ENCODE peak calls at places on chromosomes 16 and 17, in eight cellular contexts. One of them, this sample, is unnamed.

GRCh38 chr16:75224281-75224680 is 5.5 kb downstream of the CTRB1 start:
- DNase-seq in stimulated activated CD8-positive, alpha-beta memory T cell treated with anti-CD3 and anti-CD28 coated beads, Interleukin-15, amount 100 ng/mL, for 48 hours: no peak
- DNase-seq in mesothelial cell of epicardium: no peak
- DNase-seq in mucosa of descending colon: no peak
- DNase-seq in WTC11: no peak
- DNase-seq in AG20443: peak
- DNase-seq in frontal cortex: no peak
- DNase-seq in NCI-H510A treated with DMSO at 0.1 percent for 48 hours: no peak
- DNase-seq in this sample: no peak

GRCh38 chr16:58299757-58300349 is 5.0 kb upstream of the PRSS54 start:
- DNase-seq in WTC11: peak
- DNase-seq in mesothelial cell of epicardium: no peak
- DNase-seq in stimulated activated CD8-positive, alpha-beta memory T cell treated with anti-CD3 and anti-CD28 coated beads, Interleukin-15, amount 100 ng/mL, for 48 hours: peak
- DNase-seq in AG20443: no peak
- DNase-seq in frontal cortex: no peak
- DNase-seq in NCI-H510A treated with DMSO at 0.1 percent for 48 hours: no peak
- DNase-seq in mucosa of descending colon: no peak
- DNase-seq in this sample: peak

GRCh38 chr16:67277294-67277998 is 1.9 kb upstream of the PLEKHG4 start:
- DNase-seq in frontal cortex: no peak
- DNase-seq in mucosa of descending colon: peak
- DNase-seq in stimulated activated CD8-positive, alpha-beta memory T cell treated with anti-CD3 and anti-CD28 coated beads, Interleukin-15, amount 100 ng/mL, for 48 hours: peak
- DNase-seq in WTC11: no peak
- DNase-seq in mesothelial cell of epicardium: no peak
- DNase-seq in NCI-H510A treated with DMSO at 0.1 percent for 48 hours: no peak
- DNase-seq in AG20443: peak
- DNase-seq in this sample: peak

GRCh38 chr17:62824290-62825135 is 16.4 kb upstream of the MARCHF10 start:
- DNase-seq in stimulated activated CD8-positive, alpha-beta memory T cell treated with anti-CD3 and anti-CD28 coated beads, Interleukin-15, amount 100 ng/mL, for 48 hours: no peak
- DNase-seq in NCI-H510A treated with DMSO at 0.1 percent for 48 hours: no peak
- DNase-seq in mesothelial cell of epicardium: no peak
- DNase-seq in WTC11: no peak
- DNase-seq in mucosa of descending colon: no peak
- DNase-seq in AG20443: peak
- DNase-seq in frontal cortex: no peak
- DNase-seq in this sample: peak

GRCh38 chr16:500699-501098 is 26.8 kb upstream of the CAPN15 start:
- DNase-seq in AG20443: no peak
- DNase-seq in mucosa of descending colon: no peak
- DNase-seq in frontal cortex: no peak
- DNase-seq in stimulated activated CD8-positive, alpha-beta memory T cell treated with anti-CD3 and anti-CD28 coated beads, Interleukin-15, amount 100 ng/mL, for 48 hours: no peak
- DNase-seq in mesothelial cell of epicardium: no peak
- DNase-seq in WTC11: no peak
- DNase-seq in NCI-H510A treated with DMSO at 0.1 percent for 48 hours: no peak
- DNase-seq in this sample: no peak

GRCh38 chr16:24626251-24626650 is 86.9 kb downstream of the RBBP6 start:
- DNase-seq in NCI-H510A treated with DMSO at 0.1 percent for 48 hours: no peak
- DNase-seq in mesothelial cell of epicardium: no peak
- DNase-seq in stimulated activated CD8-positive, alpha-beta memory T cell treated with anti-CD3 and anti-CD28 coated beads, Interleukin-15, amount 100 ng/mL, for 48 hours: no peak
- DNase-seq in frontal cortex: no peak
- DNase-seq in AG20443: no peak
- DNase-seq in WTC11: no peak
- DNase-seq in mucosa of descending colon: no peak
- DNase-seq in this sample: peak

GRCh38 chr16:4109250-4109736 is 6.9 kb downstream of the ADCY9 start:
- DNase-seq in WTC11: no peak
- DNase-seq in frontal cortex: no peak
- DNase-seq in mesothelial cell of epicardium: no peak
- DNase-seq in NCI-H510A treated with DMSO at 0.1 percent for 48 hours: no peak
- DNase-seq in AG20443: no peak
- DNase-seq in mucosa of descending colon: no peak
- DNase-seq in stimulated activated CD8-positive, alpha-beta memory T cell treated with anti-CD3 and anti-CD28 coated beads, Interleukin-15, amount 100 ng/mL, for 48 hours: no peak
- DNase-seq in this sample: no peak

GRCh38 chr16:81522141-81522701 is 77.6 kb downstream of the CMIP start:
- DNase-seq in mesothelial cell of epicardium: no peak
- DNase-seq in WTC11: peak
- DNase-seq in NCI-H510A treated with DMSO at 0.1 percent for 48 hours: peak
- DNase-seq in frontal cortex: no peak
- DNase-seq in mucosa of descending colon: peak
- DNase-seq in stimulated activated CD8-positive, alpha-beta memory T cell treated with anti-CD3 and anti-CD28 coated beads, Interleukin-15, amount 100 ng/mL, for 48 hours: no peak
- DNase-seq in AG20443: no peak
- DNase-seq in this sample: no peak

GRCh38 chr17:57478851-57479250 is 222.5 kb downstream of the MSI2 start:
- DNase-seq in NCI-H510A treated with DMSO at 0.1 percent for 48 hours: no peak
- DNase-seq in stimulated activated CD8-positive, alpha-beta memory T cell treated with anti-CD3 and anti-CD28 coated beads, Interleukin-15, amount 100 ng/mL, for 48 hours: no peak
- DNase-seq in WTC11: no peak
- DNase-seq in frontal cortex: no peak
- DNase-seq in AG20443: no peak
- DNase-seq in mucosa of descending colon: no peak
- DNase-seq in mesothelial cell of epicardium: no peak
- DNase-seq in this sample: no peak

GRCh38 chr17:42591411-42591810 is 13.9 kb upstream of the PSMC3IP start:
- DNase-seq in mesothelial cell of epicardium: no peak
- DNase-seq in AG20443: no peak
- DNase-seq in WTC11: no peak
- DNase-seq in frontal cortex: no peak
- DNase-seq in NCI-H510A treated with DMSO at 0.1 percent for 48 hours: no peak
- DNase-seq in mucosa of descending colon: no peak
- DNase-seq in stimulated activated CD8-positive, alpha-beta memory T cell treated with anti-CD3 and anti-CD28 coated beads, Interleukin-15, amount 100 ng/mL, for 48 hours: no peak
- DNase-seq in this sample: no peak

GRCh38 chr16:68704232-68704867 is 32.7 kb upstream of the CDH1 start:
- DNase-seq in WTC11: peak
- DNase-seq in NCI-H510A treated with DMSO at 0.1 percent for 48 hours: peak
- DNase-seq in mucosa of descending colon: peak
- DNase-seq in frontal cortex: peak
- DNase-seq in AG20443: peak
- DNase-seq in stimulated activated CD8-positive, alpha-beta memory T cell treated with anti-CD3 and anti-CD28 coated beads, Interleukin-15, amount 100 ng/mL, for 48 hours: peak
- DNase-seq in mesothelial cell of epicardium: peak
- DNase-seq in this sample: peak

GRCh38 chr17:5049314-5049819 is 14.1 kb upstream of the SLC52A1 start:
- DNase-seq in frontal cortex: no peak
- DNase-seq in AG20443: no peak
- DNase-seq in stimulated activated CD8-positive, alpha-beta memory T cell treated with anti-CD3 and anti-CD28 coated beads, Interleukin-15, amount 100 ng/mL, for 48 hours: no peak
- DNase-seq in mucosa of descending colon: peak
- DNase-seq in NCI-H510A treated with DMSO at 0.1 percent for 48 hours: no peak
- DNase-seq in mesothelial cell of epicardium: no peak
- DNase-seq in WTC11: no peak
- DNase-seq in this sample: no peak

GRCh38 chr17:58006563-58006923 is 503 bp downstream of the SRSF1 start:
- DNase-seq in mesothelial cell of epicardium: peak
- DNase-seq in mucosa of descending colon: peak
- DNase-seq in AG20443: peak
- DNase-seq in stimulated activated CD8-positive, alpha-beta memory T cell treated with anti-CD3 and anti-CD28 coated beads, Interleukin-15, amount 100 ng/mL, for 48 hours: peak
- DNase-seq in frontal cortex: no peak
- DNase-seq in NCI-H510A treated with DMSO at 0.1 percent for 48 hours: peak
- DNase-seq in WTC11: peak
- DNase-seq in this sample: peak

GRCh38 chr16:9260665-9261064 is 169.2 kb downstream of the HAPSTR1 start:
- DNase-seq in frontal cortex: no peak
- DNase-seq in WTC11: no peak
- DNase-seq in stimulated activated CD8-positive, alpha-beta memory T cell treated with anti-CD3 and anti-CD28 coated beads, Interleukin-15, amount 100 ng/mL, for 48 hours: no peak
- DNase-seq in NCI-H510A treated with DMSO at 0.1 percent for 48 hours: peak
- DNase-seq in mucosa of descending colon: no peak
- DNase-seq in AG20443: no peak
- DNase-seq in mesothelial cell of epicardium: no peak
- DNase-seq in this sample: no peak

GRCh38 chr17:81153340-81153803 is 11.9 kb upstream of the PVALEF start:
- DNase-seq in mucosa of descending colon: no peak
- DNase-seq in stimulated activated CD8-positive, alpha-beta memory T cell treated with anti-CD3 and anti-CD28 coated beads, Interleukin-15, amount 100 ng/mL, for 48 hours: no peak
- DNase-seq in AG20443: no peak
- DNase-seq in mesothelial cell of epicardium: no peak
- DNase-seq in NCI-H510A treated with DMSO at 0.1 percent for 48 hours: no peak
- DNase-seq in WTC11: no peak
- DNase-seq in frontal cortex: peak
- DNase-seq in this sample: peak

GRCh38 chr17:78883533-78884131 is 19.4 kb downstream of the CEP295NL start:
- DNase-seq in WTC11: no peak
- DNase-seq in NCI-H510A treated with DMSO at 0.1 percent for 48 hours: peak
- DNase-seq in stimulated activated CD8-positive, alpha-beta memory T cell treated with anti-CD3 and anti-CD28 coated beads, Interleukin-15, amount 100 ng/mL, for 48 hours: no peak
- DNase-seq in frontal cortex: peak
- DNase-seq in mucosa of descending colon: peak
- DNase-seq in mesothelial cell of epicardium: peak
- DNase-seq in AG20443: peak
- DNase-seq in this sample: peak

GRCh38 chr17:60080545-60080944 is 1.8 kb upstream of the HEATR6 start:
- DNase-seq in AG20443: no peak
- DNase-seq in WTC11: no peak
- DNase-seq in mucosa of descending colon: no peak
- DNase-seq in NCI-H510A treated with DMSO at 0.1 percent for 48 hours: no peak
- DNase-seq in mesothelial cell of epicardium: no peak
- DNase-seq in stimulated activated CD8-positive, alpha-beta memory T cell treated with anti-CD3 and anti-CD28 coated beads, Interleukin-15, amount 100 ng/mL, for 48 hours: no peak
- DNase-seq in frontal cortex: no peak
- DNase-seq in this sample: no peak

GRCh38 chr17:17963694-17964436 is 8.3 kb downstream of the TOM1L2 start:
- DNase-seq in AG20443: no peak
- DNase-seq in NCI-H510A treated with DMSO at 0.1 percent for 48 hours: no peak
- DNase-seq in mucosa of descending colon: no peak
- DNase-seq in WTC11: no peak
- DNase-seq in mesothelial cell of epicardium: no peak
- DNase-seq in frontal cortex: no peak
- DNase-seq in stimulated activated CD8-positive, alpha-beta memory T cell treated with anti-CD3 and anti-CD28 coated beads, Interleukin-15, amount 100 ng/mL, for 48 hours: no peak
- DNase-seq in this sample: no peak

GRCh38 chr17:65366102-65366844 is 195.2 kb downstream of the AXIN2 start:
- DNase-seq in NCI-H510A treated with DMSO at 0.1 percent for 48 hours: no peak
- DNase-seq in AG20443: no peak
- DNase-seq in stimulated activated CD8-positive, alpha-beta memory T cell treated with anti-CD3 and anti-CD28 coated beads, Interleukin-15, amount 100 ng/mL, for 48 hours: peak
- DNase-seq in mesothelial cell of epicardium: no peak
- DNase-seq in frontal cortex: no peak
- DNase-seq in WTC11: no peak
- DNase-seq in mucosa of descending colon: no peak
- DNase-seq in this sample: no peak

This sample was measured in GM03348.